ENCODE peak calls at places on chromosome 14, in eight cellular contexts. R, K, P, E, G, T, C and Z are unnamed samples.

GRCh38 chr14:32306549-32306948 is 22.5 kb upstream of the AKAP6 start:
- DNase-seq in R (no peak), K (no peak), P (no peak), E (no peak), G (no peak), T (no peak), C (no peak), Z (no peak)

GRCh38 chr14:59133202-59133601 is 55.3 kb upstream of the DAAM1 start:
- DNase-seq in R (no peak), K (no peak), P (no peak), E (no peak), G (no peak), T (no peak), C (no peak), Z (no peak)

GRCh38 chr14:51996148-51996746 is 6.9 kb downstream of the RTRAF start:
- DNase-seq in R (no peak), K (no peak), P (peak), E (no peak), G (no peak), T (no peak), C (no peak), Z (no peak)

GRCh38 chr14:32366256-32366655 is 37.2 kb downstream of the AKAP6 start:
- DNase-seq in R (no peak), K (no peak), P (no peak), E (no peak), G (no peak), T (peak), C (no peak), Z (no peak)

GRCh38 chr14:63909984-63910383 is 57.2 kb downstream of the SYNE2 start:
- DNase-seq in R (no peak), K (no peak), P (no peak), E (no peak), G (no peak), T (no peak), C (no peak), Z (no peak)

GRCh38 chr14:98167702-98168101 is 1104.3 kb downstream of the BCL11B start:
- DNase-seq in R (peak), K (no peak), P (no peak), E (no peak), G (no peak), T (no peak), C (no peak), Z (no peak)

GRCh38 chr14:61965030-61965745 is 203.0 kb downstream of the SNAPC1 start:
- DNase-seq in R (no peak), K (no peak), P (peak), E (no peak), G (no peak), T (no peak), C (no peak), Z (no peak)

GRCh38 chr14:102185360-102185759 is 45.7 kb downstream of the WDR20 start:
- DNase-seq in R (no peak), K (no peak), P (no peak), E (no peak), G (no peak), T (no peak), C (no peak), Z (no peak)

GRCh38 chr14:76461886-76462285 is 85.9 kb downstream of the ESRRB start:
- DNase-seq in R (no peak), K (no peak), P (no peak), E (no peak), G (no peak), T (no peak), C (no peak), Z (no peak)

GRCh38 chr14:76456891-76457586 is 81.1 kb downstream of the ESRRB start:
- DNase-seq in R (no peak), K (no peak), P (no peak), E (peak), G (no peak), T (no peak), C (no peak), Z (no peak)

GRCh38 chr14:76450476-76450875 is 74.5 kb downstream of the ESRRB start:
- DNase-seq in R (no peak), K (no peak), P (no peak), E (no peak), G (no peak), T (no peak), C (no peak), Z (no peak)

GRCh38 chr14:76456200-76456599 is 80.3 kb downstream of the ESRRB start:
- DNase-seq in R (no peak), K (no peak), P (peak), E (peak), G (no peak), T (peak), C (no peak), Z (peak)
- TF ChIP-seq CTCF in R (peak), K (peak), P (peak), E (peak), G (peak), T (peak), C (peak), Z (peak)

GRCh38 chr14:39988939-39989338 is 556.7 kb upstream of the FBXO33 start:
- DNase-seq in R (no peak), K (no peak), P (peak), E (no peak), G (no peak), T (no peak), C (no peak), Z (no peak)
- TF ChIP-seq CTCF in R (no peak), K (no peak), P (peak), E (no peak), G (peak), T (peak), C (peak), Z (no peak)

GRCh38 chr14:100076133-100076532 is 10.9 kb downstream of the EVL start:
- DNase-seq in R (peak), K (no peak), P (peak), E (no peak), G (no peak), T (no peak), C (no peak), Z (peak)
- TF ChIP-seq CTCF in R (peak), K (no peak), P (peak), E (peak), G (no peak), T (peak), C (peak), Z (no peak)

GRCh38 chr14:55267816-55268215 is 3.4 kb upstream of the FBXO34 start:
- DNase-seq in R (no peak), K (no peak), P (peak), E (no peak), G (no peak), T (no peak), C (no peak), Z (no peak)

GRCh38 chr14:55270832-55271571 is at the start of gene FBXO34:
- DNase-seq in R (peak), K (peak), P (peak), E (peak), G (peak), T (peak), C (peak), Z (peak)

GRCh38 chr14:55265197-55265596 is 6.0 kb upstream of the FBXO34 start:
- DNase-seq in R (no peak), K (no peak), P (no peak), E (no peak), G (no peak), T (no peak), C (no peak), Z (no peak)
- TF ChIP-seq CTCF in R (no peak), K (no peak), P (no peak), E (no peak), G (no peak), T (no peak), C (no peak), Z (no peak)

DNA sequence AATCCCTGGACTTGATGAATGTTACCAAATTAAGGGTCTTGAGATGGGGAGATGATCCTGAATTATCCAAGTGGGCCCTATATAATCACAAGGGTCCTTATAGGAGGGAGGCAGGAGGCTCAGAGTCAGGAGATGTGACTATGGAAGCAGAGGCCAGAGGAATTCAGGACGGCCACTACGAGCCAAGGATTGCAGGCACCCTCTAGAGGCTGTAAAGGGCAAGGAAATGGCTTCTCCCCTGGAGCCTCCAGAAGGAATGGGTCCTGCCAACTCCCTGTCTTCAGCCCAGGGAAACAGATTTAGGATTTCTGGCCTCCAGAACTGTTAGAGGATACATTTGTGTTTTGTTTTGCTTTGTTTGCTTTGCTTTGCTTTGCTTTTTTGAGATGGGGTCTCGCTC is 8.8 kb downstream of the BDKRB1 start:
- DNase-seq in R (no peak), K (no peak), P (peak), E (no peak), G (no peak), T (no peak), C (no peak), Z (no peak)
- TF ChIP-seq CTCF in R (no peak), K (no peak), P (peak), E (no peak), G (no peak), T (no peak), C (no peak), Z (no peak)

GRCh38 chr14:81613341-81614045 is 79.8 kb upstream of the SEL1L start:
- DNase-seq in R (no peak), K (no peak), P (no peak), E (no peak), G (no peak), T (no peak), C (no peak), Z (no peak)
- TF ChIP-seq CTCF in R (no peak), K (no peak), P (no peak), E (no peak), G (no peak), T (no peak), C (no peak), Z (no peak)

GRCh38 chr14:68937790-68938514 is 41.1 kb downstream of the ACTN1 start:
- DNase-seq in R (peak), K (peak), P (peak), E (no peak), G (no peak), T (no peak), C (no peak), Z (no peak)
- TF ChIP-seq CTCF in R (peak), K (peak), P (peak), E (no peak), G (peak), T (no peak), C (no peak), Z (no peak)

GRCh38 chr14:79011091-79011919 is 841.1 kb downstream of the NRXN3 start:
- DNase-seq in R (no peak), K (no peak), P (peak), E (no peak), G (no peak), T (peak), C (no peak), Z (peak)
- TF ChIP-seq CTCF in R (no peak), K (peak), P (peak), E (peak), G (peak), T (peak), C (peak), Z (peak)